ENCODE peak calls at places on chromosomes 3 and 15, in five cellular contexts. One of them, this sample, is unnamed.

GRCh38 chr15:75745305-75745704 is 32.7 kb upstream of the CSPG4 start:
- DNase-seq in Panc1: no peak
- DNase-seq in CD8-positive, alpha-beta memory T cell: no peak
- DNase-seq in right atrium auricular region: no peak
- DNase-seq in cardiac muscle cell: no peak
- DNase-seq in this sample: no peak

GRCh38 chr15:67240235-67241131 is 14.0 kb downstream of the AAGAB start:
- DNase-seq in Panc1: no peak
- DNase-seq in CD8-positive, alpha-beta memory T cell: no peak
- DNase-seq in cardiac muscle cell: peak
- DNase-seq in right atrium auricular region: no peak
- DNase-seq in this sample: no peak

GRCh38 chr3:186287723-186288122 is 74.3 kb downstream of the DGKG start:
- DNase-seq in cardiac muscle cell: no peak
- DNase-seq in CD8-positive, alpha-beta memory T cell: no peak
- DNase-seq in Panc1: no peak
- DNase-seq in right atrium auricular region: no peak
- DNase-seq in this sample: no peak

GRCh38 chr15:96053039-96054021 is 277.2 kb upstream of the NR2F2 start:
- DNase-seq in cardiac muscle cell: peak
- DNase-seq in right atrium auricular region: no peak
- DNase-seq in CD8-positive, alpha-beta memory T cell: no peak
- DNase-seq in Panc1: no peak
- DNase-seq in this sample: no peak

GRCh38 chr3:9915252-9916141 is 1.4 kb upstream of the IL17RC start:
- DNase-seq in Panc1: no peak
- DNase-seq in cardiac muscle cell: peak
- DNase-seq in CD8-positive, alpha-beta memory T cell: no peak
- DNase-seq in right atrium auricular region: peak
- DNase-seq in this sample: no peak

GRCh38 chr3:122324871-122325323 is at the start of gene CSTA:
- DNase-seq in right atrium auricular region: no peak
- DNase-seq in cardiac muscle cell: no peak
- DNase-seq in CD8-positive, alpha-beta memory T cell: no peak
- DNase-seq in Panc1: no peak
- DNase-seq in this sample: no peak

GRCh38 chr3:9198805-9199386 is 50.5 kb downstream of the SRGAP3 start:
- DNase-seq in cardiac muscle cell: peak
- DNase-seq in right atrium auricular region: no peak
- DNase-seq in Panc1: no peak
- DNase-seq in CD8-positive, alpha-beta memory T cell: no peak
- DNase-seq in this sample: no peak

GRCh38 chr3:48614044-48614443 is 4.6 kb upstream of the UQCRC1 start:
- DNase-seq in CD8-positive, alpha-beta memory T cell: no peak
- DNase-seq in right atrium auricular region: no peak
- DNase-seq in cardiac muscle cell: no peak
- DNase-seq in Panc1: no peak
- DNase-seq in this sample: no peak

GRCh38 chr3:45219694-45220093 is 6.4 kb downstream of the TMEM158 start:
- DNase-seq in right atrium auricular region: no peak
- DNase-seq in cardiac muscle cell: no peak
- DNase-seq in CD8-positive, alpha-beta memory T cell: no peak
- DNase-seq in Panc1: no peak
- DNase-seq in this sample: no peak

GRCh38 chr3:56795097-56795806 is 6.5 kb downstream of the ARHGEF3 start:
- DNase-seq in right atrium auricular region: no peak
- DNase-seq in cardiac muscle cell: no peak
- DNase-seq in CD8-positive, alpha-beta memory T cell: no peak
- DNase-seq in Panc1: no peak
- DNase-seq in this sample: no peak

GRCh38 chr3:167731393-167731792 is 3.3 kb downstream of the PDCD10 start:
- DNase-seq in Panc1: no peak
- DNase-seq in right atrium auricular region: no peak
- DNase-seq in CD8-positive, alpha-beta memory T cell: no peak
- DNase-seq in cardiac muscle cell: no peak
- DNase-seq in this sample: no peak

GRCh38 chr3:138916824-138917223 is 30.1 kb downstream of the FOXL2 start:
- DNase-seq in cardiac muscle cell: no peak
- DNase-seq in CD8-positive, alpha-beta memory T cell: no peak
- DNase-seq in Panc1: no peak
- DNase-seq in right atrium auricular region: no peak
- DNase-seq in this sample: no peak

GRCh38 chr15:23823508-23823907 is 136.4 kb upstream of the NDN start:
- DNase-seq in right atrium auricular region: no peak
- DNase-seq in cardiac muscle cell: peak
- DNase-seq in Panc1: no peak
- DNase-seq in CD8-positive, alpha-beta memory T cell: no peak
- DNase-seq in this sample: no peak

GRCh38 chr3:71930056-71930991 is 145.4 kb upstream of the PROK2 start:
- DNase-seq in right atrium auricular region: no peak
- DNase-seq in CD8-positive, alpha-beta memory T cell: no peak
- DNase-seq in Panc1: no peak
- DNase-seq in cardiac muscle cell: peak
- DNase-seq in this sample: no peak

GRCh38 chr3:188627652-188628051 is 473.7 kb downstream of the LPP start:
- DNase-seq in right atrium auricular region: no peak
- DNase-seq in Panc1: peak
- DNase-seq in CD8-positive, alpha-beta memory T cell: no peak
- DNase-seq in cardiac muscle cell: no peak
- DNase-seq in this sample: no peak

DNA sequence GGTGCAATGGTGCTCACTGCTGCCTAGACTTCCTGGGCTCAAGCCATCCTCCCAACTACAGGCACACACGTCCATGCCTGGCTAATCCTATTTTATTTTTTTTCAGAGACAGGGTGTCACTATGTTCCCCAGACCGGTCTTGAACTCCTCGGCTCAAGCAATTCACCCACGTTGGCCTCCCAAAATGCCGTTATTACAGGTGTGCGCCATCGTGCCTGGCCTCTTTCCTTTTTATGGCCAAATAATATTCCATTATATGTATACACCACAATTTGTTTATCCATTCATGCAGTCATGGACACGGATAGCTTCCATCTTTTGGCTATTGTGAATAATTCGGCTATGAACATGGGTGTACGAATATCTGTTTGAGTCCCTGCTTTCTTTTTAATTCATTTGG is 962 bp upstream of the NEK4 start:
- DNase-seq in CD8-positive, alpha-beta memory T cell: no peak
- DNase-seq in right atrium auricular region: peak
- DNase-seq in cardiac muscle cell: no peak
- DNase-seq in Panc1: no peak
- DNase-seq in this sample: no peak
- H3K27ac ChIP-seq in CD8-positive, alpha-beta memory T cell: no peak
- H3K27ac ChIP-seq in right atrium auricular region: no peak
- H3K27ac ChIP-seq in cardiac muscle cell: no peak
- H3K27ac ChIP-seq in Panc1: peak
- H3K27ac ChIP-seq in this sample: no peak

DNA sequence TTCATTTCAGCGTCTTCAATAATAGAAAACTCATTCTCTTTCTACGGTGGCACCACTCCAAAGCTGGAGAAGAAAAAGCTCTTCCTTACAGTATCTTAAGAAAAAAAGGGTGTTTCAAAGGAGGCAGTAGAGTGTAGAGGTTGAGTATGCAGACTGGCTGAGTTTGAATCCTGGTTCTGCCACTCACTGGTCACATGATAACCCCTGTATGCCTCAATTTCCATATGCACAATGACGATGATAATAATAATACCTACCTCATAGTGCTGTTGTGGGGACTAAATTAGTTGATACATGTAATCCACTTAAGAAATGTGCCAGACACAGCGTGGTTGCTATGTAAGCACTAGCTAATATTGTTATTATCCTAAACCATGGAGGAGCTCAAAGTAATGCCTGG is 4.5 kb downstream of the ANP32A start:
- DNase-seq in right atrium auricular region: no peak
- DNase-seq in Panc1: no peak
- DNase-seq in cardiac muscle cell: no peak
- DNase-seq in CD8-positive, alpha-beta memory T cell: no peak
- DNase-seq in this sample: no peak
- H3K27ac ChIP-seq in right atrium auricular region: peak
- H3K27ac ChIP-seq in Panc1: peak
- H3K27ac ChIP-seq in cardiac muscle cell: no peak
- H3K27ac ChIP-seq in CD8-positive, alpha-beta memory T cell: no peak
- H3K27ac ChIP-seq in this sample: no peak

DNA sequence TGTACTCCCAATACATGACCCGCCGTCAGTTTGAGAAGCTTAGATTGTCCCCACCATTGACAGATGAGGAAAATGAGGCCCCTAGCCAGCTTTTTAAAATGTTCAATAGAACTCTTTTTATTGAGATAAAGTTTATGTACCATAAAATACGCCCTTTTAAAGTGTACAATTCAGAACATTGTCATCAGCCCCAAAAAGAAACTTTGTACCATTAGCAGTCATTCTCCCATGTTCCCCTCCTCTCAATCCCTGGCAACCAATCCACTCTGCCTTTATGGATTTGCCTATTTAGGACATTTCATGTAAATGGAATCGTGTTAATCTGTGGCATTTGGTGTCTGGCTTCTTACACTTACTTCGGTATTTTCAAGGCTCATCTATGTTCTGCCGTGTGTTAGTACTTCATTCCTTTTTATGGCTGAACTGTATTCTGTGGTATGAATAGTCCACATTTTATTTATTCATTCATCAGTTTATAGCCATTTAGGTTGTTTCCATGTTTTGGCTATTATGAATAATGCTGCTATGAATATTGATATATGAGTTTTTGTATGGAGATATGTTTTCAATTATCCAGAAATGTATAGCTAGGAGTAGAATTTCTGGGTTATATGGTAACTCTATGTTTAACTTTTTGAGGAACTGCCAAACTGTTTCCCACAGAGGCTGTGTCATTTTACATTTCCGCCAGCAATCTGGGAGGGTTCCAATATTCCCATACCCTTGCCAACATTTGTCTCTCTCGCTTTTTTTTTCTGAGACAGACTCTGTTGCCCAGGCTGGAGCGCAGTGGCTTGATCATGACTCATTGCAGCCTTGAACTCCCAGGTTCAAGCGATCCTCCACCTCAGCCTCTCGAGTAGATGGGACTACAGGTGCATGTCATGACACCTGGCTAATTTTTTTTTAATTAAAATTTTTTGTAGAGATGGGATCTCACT is 15.3 kb upstream of the PTPN23 start:
- DNase-seq in cardiac muscle cell: no peak
- DNase-seq in right atrium auricular region: no peak
- DNase-seq in CD8-positive, alpha-beta memory T cell: no peak
- DNase-seq in Panc1: no peak
- DNase-seq in this sample: no peak
- H3K27ac ChIP-seq in cardiac muscle cell: no peak
- H3K27ac ChIP-seq in right atrium auricular region: no peak
- H3K27ac ChIP-seq in CD8-positive, alpha-beta memory T cell: no peak
- H3K27ac ChIP-seq in Panc1: no peak
- H3K27ac ChIP-seq in this sample: no peak

DNA sequence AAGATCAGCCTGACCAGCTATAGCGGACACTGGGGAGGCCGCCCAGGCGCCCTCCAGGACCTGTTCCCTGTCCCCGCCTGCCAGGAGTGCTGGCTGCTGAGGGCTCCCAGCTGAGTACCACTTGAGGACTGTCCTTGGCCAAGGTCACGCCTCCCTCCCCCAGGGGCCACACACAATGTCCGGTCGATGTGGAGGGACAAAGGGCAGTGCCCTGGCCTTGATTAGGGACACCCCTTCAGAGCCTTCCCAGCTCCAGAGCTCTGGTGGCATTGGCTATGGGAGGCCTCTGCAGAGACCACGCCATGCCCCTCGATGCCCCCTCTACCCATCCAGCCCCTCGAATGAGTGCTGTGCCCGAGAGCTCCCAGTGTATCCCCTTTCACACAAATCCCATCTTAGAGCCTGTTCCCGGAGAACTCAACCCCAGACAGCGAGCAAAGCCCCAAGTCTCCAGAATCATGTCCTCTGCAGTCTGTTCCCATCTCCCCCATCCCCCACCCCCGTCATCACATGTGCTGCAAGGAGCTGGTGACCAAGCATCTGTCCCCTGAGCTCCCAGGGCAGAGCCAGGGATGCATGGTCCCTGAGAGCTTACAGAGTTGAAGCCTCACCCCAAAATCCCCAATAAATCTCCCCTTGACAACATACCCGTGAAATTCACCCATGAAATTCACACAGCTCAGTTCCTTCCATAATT is 158.9 kb downstream of the NUP210 start:
- DNase-seq in Panc1: no peak
- DNase-seq in CD8-positive, alpha-beta memory T cell: no peak
- DNase-seq in right atrium auricular region: no peak
- DNase-seq in cardiac muscle cell: peak
- DNase-seq in this sample: no peak
- H3K27ac ChIP-seq in Panc1: no peak
- H3K27ac ChIP-seq in CD8-positive, alpha-beta memory T cell: no peak
- H3K27ac ChIP-seq in right atrium auricular region: no peak
- H3K27ac ChIP-seq in cardiac muscle cell: peak
- H3K27ac ChIP-seq in this sample: no peak

GRCh38 chr3:25589104-25589782 is 75.5 kb downstream of the TOP2B start:
- DNase-seq in right atrium auricular region: peak
- DNase-seq in Panc1: no peak
- DNase-seq in cardiac muscle cell: no peak
- DNase-seq in CD8-positive, alpha-beta memory T cell: no peak
- DNase-seq in this sample: no peak
- H3K27ac ChIP-seq in right atrium auricular region: peak
- H3K27ac ChIP-seq in Panc1: no peak
- H3K27ac ChIP-seq in cardiac muscle cell: peak
- H3K27ac ChIP-seq in CD8-positive, alpha-beta memory T cell: no peak
- H3K27ac ChIP-seq in this sample: no peak

GRCh38 chr15:38486946-38487345 is 33.0 kb downstream of the FAM98B start:
- DNase-seq in cardiac muscle cell: no peak
- DNase-seq in Panc1: no peak
- DNase-seq in right atrium auricular region: no peak
- DNase-seq in CD8-positive, alpha-beta memory T cell: no peak
- DNase-seq in this sample: no peak

GRCh38 chr15:38487383-38487782 is 33.5 kb downstream of the FAM98B start:
- DNase-seq in CD8-positive, alpha-beta memory T cell: no peak
- DNase-seq in cardiac muscle cell: no peak
- DNase-seq in right atrium auricular region: no peak
- DNase-seq in Panc1: no peak
- DNase-seq in this sample: no peak

GRCh38 chr15:38496151-38496550 is 42.2 kb downstream of the FAM98B start:
- DNase-seq in right atrium auricular region: no peak
- DNase-seq in Panc1: no peak
- DNase-seq in CD8-positive, alpha-beta memory T cell: no peak
- DNase-seq in cardiac muscle cell: no peak
- DNase-seq in this sample: no peak

GRCh38 chr15:38490231-38490630 is 36.3 kb downstream of the FAM98B start:
- DNase-seq in Panc1: no peak
- DNase-seq in cardiac muscle cell: no peak
- DNase-seq in CD8-positive, alpha-beta memory T cell: no peak
- DNase-seq in right atrium auricular region: no peak
- DNase-seq in this sample: no peak
- H3K27ac ChIP-seq in Panc1: no peak
- H3K27ac ChIP-seq in cardiac muscle cell: no peak
- H3K27ac ChIP-seq in CD8-positive, alpha-beta memory T cell: no peak
- H3K27ac ChIP-seq in right atrium auricular region: no peak
- H3K27ac ChIP-seq in this sample: peak

GRCh38 chr15:40307421-40308165 is at the start of gene PLCB2:
- DNase-seq in right atrium auricular region: no peak
- DNase-seq in cardiac muscle cell: no peak
- DNase-seq in Panc1: no peak
- DNase-seq in CD8-positive, alpha-beta memory T cell: peak
- DNase-seq in this sample: peak
- H3K27ac ChIP-seq in right atrium auricular region: no peak
- H3K27ac ChIP-seq in cardiac muscle cell: peak
- H3K27ac ChIP-seq in Panc1: no peak
- H3K27ac ChIP-seq in CD8-positive, alpha-beta memory T cell: peak
- H3K27ac ChIP-seq in this sample: peak

This sample was measured in effector memory CD4-positive, alpha-beta T cell.